ENCODE peak calls at places on chromosomes 4 and X, in four cellular contexts. O, E, C and X are unnamed samples.

GRCh38 chr4:182314537-182314936 is 71.3 kb downstream of the TENM3 start:
- DNase-seq in O (no peak), E (no peak), C (no peak), X (no peak)

GRCh38 chr4:99462875-99463464 is 27.8 kb upstream of the ADH7 start:
- DNase-seq in O (peak), E (peak), C (no peak), X (peak)

GRCh38 chr4:114980932-114981693 is 132.3 kb downstream of the NDST4 start:
- DNase-seq in O (no peak), E (peak), C (no peak), X (no peak)

GRCh38 chrX:111035256-111035655 is 60.7 kb upstream of the PAK3 start:
- DNase-seq in O (no peak), E (no peak), C (no peak), X (no peak)

GRCh38 chrX:56764153-56764974 is 35.3 kb downstream of the NBDY start:
- DNase-seq in O (peak), E (peak), C (peak), X (no peak)

GRCh38 chr4:82247629-82248028 is 126.2 kb downstream of the HNRNPD start:
- DNase-seq in O (no peak), E (no peak), C (no peak), X (no peak)

GRCh38 chrX:22081475-22082092 is 49.5 kb downstream of the PHEX start:
- DNase-seq in O (peak), E (no peak), C (peak), X (no peak)

GRCh38 chrX:155864655-155865054 is 16.5 kb upstream of the VAMP7 start:
- DNase-seq in O (no peak), E (no peak), C (no peak), X (no peak)